ENCODE peak calls at places on chromosomes 12 and 14, in five cellular contexts. O is HEK293T; H is SJSA1; D is stimulated activated CD4-positive, alpha-beta T cell treated with anti-CD3 and anti-CD28 coated beads, Interleukin-1b, Interleukin-23, amount 100 ng/mL, for 1 hour; Z is ELF-1. C is an unnamed sample.

GRCh38 chr14:47389520-47389919 is 285.9 kb downstream of the MDGA2 start:
- DNase-seq in O (peak; percentile 13), H (no peak), D (no peak), Z (peak; percentile 78), C (peak; percentile 54)

GRCh38 chr14:48616941-48617340 is 941.5 kb upstream of the MDGA2 start:
- DNase-seq in O (peak; percentile 8), H (no peak), D (no peak), Z (no peak), C (peak; percentile 23)

GRCh38 chr12:116642683-116643082 is 83.5 kb downstream of the MAP1LC3B2 start:
- DNase-seq in O (no peak), H (no peak), D (no peak), Z (no peak), C (no peak)

GRCh38 chr14:94066089-94066676 is 14.8 kb downstream of the DDX24 start:
- DNase-seq in O (no peak), H (no peak), D (no peak), Z (no peak), C (no peak)

GRCh38 chr12:47272412-47273190 is 192.8 kb upstream of the AMIGO2 start:
- DNase-seq in O (no peak), H (no peak), D (no peak), Z (no peak), C (no peak)

GRCh38 chr14:105095236-105095805 is 30.1 kb upstream of the GPR132 start:
- DNase-seq in O (no peak), H (no peak), D (no peak), Z (no peak), C (no peak)

GRCh38 chr14:79605863-79606262 is 605.4 kb downstream of the DIO2 start:
- DNase-seq in O (no peak), H (no peak), D (no peak), Z (no peak), C (peak; percentile 5)

GRCh38 chr14:52923902-52924575 is 26.8 kb downstream of the FERMT2 start:
- DNase-seq in O (no peak), H (no peak), D (no peak), Z (no peak), C (no peak)

GRCh38 chr14:99191663-99192621 is 80.1 kb downstream of the BCL11B start:
- DNase-seq in O (no peak), H (no peak), D (no peak), Z (no peak), C (no peak)

GRCh38 chr12:79251356-79251755 is 386.8 kb downstream of the SYT1 start:
- DNase-seq in O (no peak), H (no peak), D (no peak), Z (no peak), C (no peak)

GRCh38 chr12:64147011-64147671 is 75.0 kb downstream of the KICS2 start:
- DNase-seq in O (no peak), H (no peak), D (no peak), Z (no peak), C (no peak)

GRCh38 chr12:122610911-122611310 is 83.9 kb downstream of the KNTC1 start:
- DNase-seq in O (no peak), H (no peak), D (no peak), Z (peak; percentile 66), C (no peak)

GRCh38 chr14:54329082-54329695 is 67.6 kb upstream of the CDKN3 start:
- DNase-seq in O (peak; percentile 77), H (no peak), D (no peak), Z (peak; percentile 95), C (peak; percentile 93)

GRCh38 chr12:68439368-68440045 is 107.3 kb upstream of the MDM1 start:
- DNase-seq in O (no peak), H (no peak), D (no peak), Z (no peak), C (no peak)

GRCh38 chr12:123164710-123165261 is 13.9 kb upstream of the PITPNM2 start:
- DNase-seq in O (no peak), H (no peak), D (no peak), Z (no peak), C (no peak)

GRCh38 chr14:103281496-103282231 is 52.4 kb upstream of the EIF5 start:
- DNase-seq in O (peak; percentile 66), H (no peak), D (no peak), Z (peak; percentile 92), C (peak; percentile 48)

GRCh38 chr12:101552277-101552676 is 42.5 kb upstream of the MYBPC1 start:
- DNase-seq in O (no peak), H (no peak), D (no peak), Z (no peak), C (no peak)

GRCh38 chr12:57008113-57008687 is 1.9 kb upstream of the ZBTB39 start:
- DNase-seq in O (peak; percentile 65), H (no peak), D (no peak), Z (peak; percentile 41), C (peak; percentile 61)

GRCh38 chr12:72011374-72011773 is 72.7 kb downstream of the TPH2 start:
- DNase-seq in O (no peak), H (no peak), D (no peak), Z (no peak), C (no peak)

GRCh38 chr14:104979758-104980591 is 1.8 kb upstream of the AHNAK2 start:
- DNase-seq in O (no peak), H (peak; percentile 36), D (no peak), Z (no peak), C (no peak)

GRCh38 chr12:45671254-45671653 is 58.3 kb upstream of the ARID2 start:
- DNase-seq in O (no peak), H (no peak), D (no peak), Z (no peak), C (no peak)

GRCh38 chr14:59969319-59969718 is 49.4 kb downstream of the LRRC9 start:
- DNase-seq in O (no peak), H (no peak), D (no peak), Z (no peak), C (no peak)

GRCh38 chr12:68743416-68743815 is 2.6 kb upstream of the SLC35E3 start:
- DNase-seq in O (no peak), H (no peak), D (no peak), Z (no peak), C (no peak)

GRCh38 chr14:34438438-34438837 is 23.6 kb downstream of the SPTSSA start:
- DNase-seq in O (no peak), H (no peak), D (no peak), Z (no peak), C (no peak)

GRCh38 chr14:85038526-85038925 is 491.4 kb upstream of the FLRT2 start:
- DNase-seq in O (no peak), H (no peak), D (no peak), Z (no peak), C (no peak)

C was measured in neural progenitor cell.